ENCODE peak calls at places on chromosomes 11 and 22, in eight cellular contexts. Z, X, V, R, I, B, S and Y are unnamed samples.
A peak's percentile ranks its signal among the peaks of the same experiment; 100 is the strongest.

GRCh38 chr22:48541401-48542098 is 1286.1 kb downstream of the BRD1 start:
- DNase-seq in Z (no peak), X (no peak), V (no peak), R (no peak), I (no peak), B (no peak), S (no peak), Y (no peak)

GRCh38 chr22:40512426-40513136 is 123.9 kb downstream of the MRTFA start:
- DNase-seq in Z (peak; percentile 92), X (peak; percentile 98), V (peak; percentile 98), R (no peak), I (peak; percentile 97), B (no peak), S (no peak), Y (no peak)

GRCh38 chr11:27621440-27622161 is 78.7 kb downstream of the BDNF start:
- DNase-seq in Z (no peak), X (peak; percentile 68), V (no peak), R (no peak), I (peak; percentile 32), B (no peak), S (no peak), Y (no peak)

GRCh38 chr22:49340406-49340805 is 487.3 kb downstream of the BRD1 start:
- DNase-seq in Z (no peak), X (no peak), V (no peak), R (no peak), I (no peak), B (no peak), S (no peak), Y (no peak)

GRCh38 chr11:73360743-73361369 is 15.3 kb upstream of the RELT start:
- DNase-seq in Z (no peak), X (no peak), V (no peak), R (no peak), I (no peak), B (no peak), S (no peak), Y (no peak)

GRCh38 chr11:30855383-30856006 is 269.3 kb upstream of the MPPED2 start:
- DNase-seq in Z (no peak), X (peak; percentile 47), V (peak; percentile 8), R (no peak), I (no peak), B (no peak), S (no peak), Y (no peak)

GRCh38 chr11:110362916-110363574 is 66.6 kb upstream of the RDX start:
- DNase-seq in Z (no peak), X (no peak), V (no peak), R (peak; percentile 57), I (peak; percentile 84), B (no peak), S (peak; percentile 25), Y (no peak)

GRCh38 chr11:70272009-70272408 is 1.5 kb downstream of the PPFIA1 start:
- DNase-seq in Z (no peak), X (no peak), V (no peak), R (no peak), I (no peak), B (no peak), S (no peak), Y (no peak)

GRCh38 chr11:3747704-3748103 is 49.6 kb downstream of the NUP98 start:
- DNase-seq in Z (peak; percentile 21), X (peak; percentile 92), V (peak; percentile 62), R (no peak), I (peak; percentile 15), B (no peak), S (peak; percentile 76), Y (no peak)

GRCh38 chr11:85619497-85619896 is 7.6 kb downstream of the DLG2 start:
- DNase-seq in Z (no peak), X (no peak), V (peak; percentile 2), R (no peak), I (peak; percentile 43), B (no peak), S (no peak), Y (no peak)

GRCh38 chr11:10298342-10298741 is 4.3 kb upstream of the SBF2 start:
- DNase-seq in Z (peak; percentile 89), X (peak; percentile 79), V (peak; percentile 76), R (no peak), I (peak; percentile 92), B (peak; percentile 42), S (no peak), Y (no peak)

GRCh38 chr11:15108592-15109130 is 6.1 kb upstream of the INSC start:
- DNase-seq in Z (no peak), X (no peak), V (no peak), R (no peak), I (no peak), B (no peak), S (no peak), Y (no peak)

GRCh38 chr11:77075425-77075905 is 8.7 kb downstream of the CAPN5 start:
- DNase-seq in Z (no peak), X (no peak), V (no peak), R (no peak), I (no peak), B (no peak), S (no peak), Y (no peak)

GRCh38 chr11:130110325-130111108 is 40.8 kb downstream of the APLP2 start:
- DNase-seq in Z (no peak), X (no peak), V (no peak), R (no peak), I (no peak), B (no peak), S (no peak), Y (no peak)

GRCh38 chr11:84922836-84923235 is 704.3 kb downstream of the DLG2 start:
- DNase-seq in Z (no peak), X (peak; percentile 18), V (no peak), R (no peak), I (no peak), B (no peak), S (peak; percentile 20), Y (no peak)

GRCh38 chr22:46453006-46453828 is 84.2 kb downstream of the CELSR1 start:
- DNase-seq in Z (no peak), X (no peak), V (no peak), R (no peak), I (no peak), B (no peak), S (no peak), Y (peak; percentile 84)

GRCh38 chr11:17439316-17439782 is 37.3 kb downstream of the ABCC8 start:
- DNase-seq in Z (peak; percentile 1), X (no peak), V (no peak), R (peak; percentile 97), I (no peak), B (no peak), S (no peak), Y (no peak)

GRCh38 chr11:124582565-124582964 is 12.8 kb downstream of the OR8A1 start:
- DNase-seq in Z (no peak), X (no peak), V (no peak), R (no peak), I (no peak), B (no peak), S (no peak), Y (no peak)

GRCh38 chr11:82315093-82315492 is 418.6 kb downstream of the FAM181B start:
- DNase-seq in Z (no peak), X (peak; percentile 0), V (no peak), R (no peak), I (peak; percentile 3), B (no peak), S (peak; percentile 2), Y (no peak)

GRCh38 chr11:70829160-70829899 is 423.0 kb downstream of the SHANK2 start:
- DNase-seq in Z (no peak), X (no peak), V (no peak), R (no peak), I (no peak), B (no peak), S (no peak), Y (no peak)

GRCh38 chr11:76772783-76773106 is 10.4 kb upstream of the TSKU start:
- DNase-seq in Z (no peak), X (no peak), V (no peak), R (no peak), I (no peak), B (no peak), S (no peak), Y (no peak)

GRCh38 chr22:22893891-22894739 is 6.5 kb downstream of the IGLL5 start:
- DNase-seq in Z (no peak), X (no peak), V (no peak), R (no peak), I (no peak), B (no peak), S (no peak), Y (no peak)

GRCh38 chr22:21449531-21450319 is 17.5 kb upstream of the TMEM191C start:
- DNase-seq in Z (no peak), X (no peak), V (no peak), R (no peak), I (no peak), B (no peak), S (no peak), Y (peak; percentile 41)

GRCh38 chr11:7630002-7630401 is 43.3 kb downstream of the CYB5R2 start:
- DNase-seq in Z (no peak), X (peak; percentile 28), V (no peak), R (no peak), I (peak; percentile 45), B (no peak), S (peak; percentile 63), Y (no peak)